ENCODE peak calls at places on chromosomes 7 and 10, in seven cellular contexts. One of them, this sample, is unnamed.

GRCh38 chr10:69458426-69459100 is 7.3 kb downstream of the TSPAN15 start:
- DNase-seq in HepG2: no peak
- DNase-seq in K562: no peak
- DNase-seq in GM12878: no peak
- DNase-seq in HCT116: peak; percentile 82
- DNase-seq in H1: no peak
- DNase-seq in SK-N-SH: no peak
- DNase-seq in this sample: peak; percentile 39

GRCh38 chr10:113240736-113241135 is 290.7 kb downstream of the TCF7L2 start:
- DNase-seq in HepG2: peak; percentile 6
- DNase-seq in K562: no peak
- DNase-seq in GM12878: no peak
- DNase-seq in HCT116: no peak
- DNase-seq in H1: no peak
- DNase-seq in SK-N-SH: no peak
- DNase-seq in this sample: no peak

GRCh38 chr7:81594767-81595166 is 175.1 kb downstream of the HGF start:
- DNase-seq in HepG2: no peak
- DNase-seq in K562: no peak
- DNase-seq in GM12878: no peak
- DNase-seq in HCT116: no peak
- DNase-seq in H1: no peak
- DNase-seq in SK-N-SH: no peak
- DNase-seq in this sample: no peak

GRCh38 chr7:16649196-16649595 is 3.2 kb downstream of the BZW2 start:
- DNase-seq in HepG2: no peak
- DNase-seq in K562: no peak
- DNase-seq in GM12878: no peak
- DNase-seq in HCT116: no peak
- DNase-seq in H1: no peak
- DNase-seq in SK-N-SH: no peak
- DNase-seq in this sample: no peak

GRCh38 chr10:100805543-100806355 is 60.4 kb downstream of the PAX2 start:
- DNase-seq in HepG2: no peak
- DNase-seq in K562: no peak
- DNase-seq in GM12878: no peak
- DNase-seq in HCT116: no peak
- DNase-seq in H1: no peak
- DNase-seq in SK-N-SH: no peak
- DNase-seq in this sample: no peak

GRCh38 chr10:86346794-86347665 is 19.6 kb downstream of the GRID1 start:
- DNase-seq in HepG2: no peak
- DNase-seq in K562: no peak
- DNase-seq in GM12878: no peak
- DNase-seq in HCT116: no peak
- DNase-seq in H1: no peak
- DNase-seq in SK-N-SH: no peak
- DNase-seq in this sample: no peak

GRCh38 chr7:2626498-2627117 is 5.2 kb upstream of the TTYH3 start:
- DNase-seq in HepG2: no peak
- DNase-seq in K562: no peak
- DNase-seq in GM12878: no peak
- DNase-seq in HCT116: no peak
- DNase-seq in H1: no peak
- DNase-seq in SK-N-SH: peak; percentile 56
- DNase-seq in this sample: no peak

GRCh38 chr7:139695616-139696015 is 82.2 kb downstream of the HIPK2 start:
- DNase-seq in HepG2: no peak
- DNase-seq in K562: no peak
- DNase-seq in GM12878: no peak
- DNase-seq in HCT116: no peak
- DNase-seq in H1: no peak
- DNase-seq in SK-N-SH: no peak
- DNase-seq in this sample: no peak

GRCh38 chr10:127694580-127695193 is 42.3 kb upstream of the FOXI2 start:
- DNase-seq in HepG2: peak; percentile 39
- DNase-seq in K562: peak; percentile 50
- DNase-seq in GM12878: no peak
- DNase-seq in HCT116: peak; percentile 85
- DNase-seq in H1: peak; percentile 60
- DNase-seq in SK-N-SH: peak; percentile 65
- DNase-seq in this sample: no peak

GRCh38 chr10:60816624-60817023 is 38.3 kb downstream of the CDK1 start:
- DNase-seq in HepG2: peak; percentile 71
- DNase-seq in K562: peak; percentile 88
- DNase-seq in GM12878: peak; percentile 26
- DNase-seq in HCT116: peak; percentile 64
- DNase-seq in H1: no peak
- DNase-seq in SK-N-SH: peak; percentile 68
- DNase-seq in this sample: peak; percentile 81

GRCh38 chr7:157281221-157281998 is 55.4 kb upstream of the DNAJB6 start:
- DNase-seq in HepG2: no peak
- DNase-seq in K562: no peak
- DNase-seq in GM12878: no peak
- DNase-seq in HCT116: no peak
- DNase-seq in H1: no peak
- DNase-seq in SK-N-SH: peak; percentile 42
- DNase-seq in this sample: no peak

GRCh38 chr7:157279973-157280841 is 56.6 kb upstream of the DNAJB6 start:
- DNase-seq in HepG2: no peak
- DNase-seq in K562: no peak
- DNase-seq in GM12878: no peak
- DNase-seq in HCT116: no peak
- DNase-seq in H1: no peak
- DNase-seq in SK-N-SH: peak; percentile 41
- DNase-seq in this sample: no peak

GRCh38 chr7:157279679-157279972 is 57.2 kb upstream of the DNAJB6 start:
- DNase-seq in HepG2: no peak
- DNase-seq in K562: no peak
- DNase-seq in GM12878: no peak
- DNase-seq in HCT116: no peak
- DNase-seq in H1: no peak
- DNase-seq in SK-N-SH: no peak
- DNase-seq in this sample: no peak

GRCh38 chr7:157282141-157282801 is 54.5 kb upstream of the DNAJB6 start:
- DNase-seq in HepG2: no peak
- DNase-seq in K562: no peak
- DNase-seq in GM12878: no peak
- DNase-seq in HCT116: no peak
- DNase-seq in H1: no peak
- DNase-seq in SK-N-SH: peak; percentile 47
- DNase-seq in this sample: no peak

GRCh38 chr7:157284229-157285014 is 52.4 kb upstream of the DNAJB6 start:
- DNase-seq in HepG2: no peak
- DNase-seq in K562: no peak
- DNase-seq in GM12878: no peak
- DNase-seq in HCT116: no peak
- DNase-seq in H1: no peak
- DNase-seq in SK-N-SH: peak; percentile 19
- DNase-seq in this sample: no peak
- TF ChIP-seq JUND in HepG2: no peak
- TF ChIP-seq JUND in K562: no peak
- TF ChIP-seq JUND in GM12878: no peak
- TF ChIP-seq JUND in HCT116: no peak
- TF ChIP-seq JUND in H1: no peak
- TF ChIP-seq JUND in SK-N-SH: no peak
- TF ChIP-seq JUND in this sample: no peak

GRCh38 chr7:43164757-43165156 is 52.3 kb downstream of the HECW1 start:
- DNase-seq in HepG2: no peak
- DNase-seq in K562: no peak
- DNase-seq in GM12878: peak; percentile 61
- DNase-seq in HCT116: peak; percentile 39
- DNase-seq in H1: no peak
- DNase-seq in SK-N-SH: no peak
- DNase-seq in this sample: no peak
- TF ChIP-seq JUND in HepG2: no peak
- TF ChIP-seq JUND in K562: no peak
- TF ChIP-seq JUND in GM12878: no peak
- TF ChIP-seq JUND in HCT116: peak; percentile 27
- TF ChIP-seq JUND in H1: no peak
- TF ChIP-seq JUND in SK-N-SH: peak; percentile 90
- TF ChIP-seq JUND in this sample: no peak

GRCh38 chr7:45573199-45573598 is 969 bp upstream of the ADCY1 start:
- DNase-seq in HepG2: no peak
- DNase-seq in K562: no peak
- DNase-seq in GM12878: no peak
- DNase-seq in HCT116: no peak
- DNase-seq in H1: no peak
- DNase-seq in SK-N-SH: peak; percentile 36
- DNase-seq in this sample: no peak
- TF ChIP-seq JUND in HepG2: no peak
- TF ChIP-seq JUND in K562: no peak
- TF ChIP-seq JUND in GM12878: no peak
- TF ChIP-seq JUND in HCT116: no peak
- TF ChIP-seq JUND in H1: no peak
- TF ChIP-seq JUND in SK-N-SH: no peak
- TF ChIP-seq JUND in this sample: no peak

DNA sequence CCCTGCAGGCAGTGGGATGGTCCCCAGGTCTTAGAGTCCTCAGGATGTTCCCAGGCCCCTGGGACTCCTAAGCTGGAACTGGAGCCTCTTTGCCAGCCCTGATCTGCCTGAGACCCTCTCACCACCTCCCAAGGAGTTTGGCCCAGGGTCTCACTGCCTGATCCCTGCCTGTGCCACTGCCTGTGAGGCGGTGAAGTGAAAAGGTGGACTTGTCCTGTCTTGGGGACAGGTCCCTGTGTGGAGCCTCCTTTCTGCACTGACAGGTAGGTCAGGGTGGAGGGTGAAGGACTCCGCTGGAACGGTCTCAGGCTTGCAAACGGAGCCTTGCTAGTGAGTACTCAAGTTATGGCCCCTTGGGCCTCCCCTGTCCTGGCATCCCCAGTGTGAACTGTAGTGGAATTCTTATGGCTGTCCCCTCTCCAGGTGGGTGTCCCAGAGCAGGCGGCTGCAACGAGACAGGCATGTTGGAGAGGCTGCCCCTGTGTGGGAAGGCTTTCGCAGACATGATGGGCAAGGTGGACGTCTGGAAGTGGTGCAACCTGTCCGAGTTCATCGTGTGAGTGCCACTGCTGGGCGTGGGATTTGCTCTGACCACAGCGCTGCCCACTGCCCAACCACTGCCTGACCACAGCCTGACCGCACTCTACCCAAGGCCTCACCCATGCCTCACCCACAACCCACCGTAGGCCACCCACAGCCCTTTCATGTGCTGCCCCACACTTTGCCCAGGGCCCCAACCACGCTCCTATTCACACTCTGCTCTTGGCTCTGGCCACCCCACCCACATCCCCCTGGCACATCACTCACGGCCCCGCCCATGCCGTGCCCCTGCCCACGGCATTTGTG is 19.5 kb downstream of the RAMP3 start:
- DNase-seq in HepG2: no peak
- DNase-seq in K562: no peak
- DNase-seq in GM12878: no peak
- DNase-seq in HCT116: no peak
- DNase-seq in H1: no peak
- DNase-seq in SK-N-SH: no peak
- DNase-seq in this sample: no peak
- TF ChIP-seq JUND in HepG2: no peak
- TF ChIP-seq JUND in K562: no peak
- TF ChIP-seq JUND in GM12878: no peak
- TF ChIP-seq JUND in HCT116: no peak
- TF ChIP-seq JUND in H1: no peak
- TF ChIP-seq JUND in SK-N-SH: no peak
- TF ChIP-seq JUND in this sample: no peak

DNA sequence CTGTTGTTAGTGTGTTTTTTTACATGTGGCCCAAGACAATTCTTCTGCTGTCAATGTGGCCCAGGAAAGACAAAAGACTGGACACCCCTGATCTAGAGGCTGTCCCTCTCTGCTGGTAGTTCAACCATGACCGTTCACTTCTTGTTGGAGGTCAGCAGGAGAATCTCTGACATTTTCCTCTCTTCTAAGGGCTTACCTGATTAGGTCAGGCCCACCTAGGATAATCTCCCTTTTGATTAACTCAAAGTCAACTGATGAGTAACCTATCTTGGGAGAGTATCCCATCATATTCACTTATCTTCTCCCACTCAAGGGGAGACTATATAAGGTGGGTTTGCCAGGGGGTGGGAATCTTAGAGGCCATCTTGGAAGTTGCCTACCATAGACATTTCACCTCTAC is 135.2 kb downstream of the BUB3 start:
- DNase-seq in HepG2: no peak
- DNase-seq in K562: no peak
- DNase-seq in GM12878: no peak
- DNase-seq in HCT116: no peak
- DNase-seq in H1: no peak
- DNase-seq in SK-N-SH: no peak
- DNase-seq in this sample: no peak
- TF ChIP-seq JUND in HepG2: no peak
- TF ChIP-seq JUND in K562: no peak
- TF ChIP-seq JUND in GM12878: no peak
- TF ChIP-seq JUND in HCT116: no peak
- TF ChIP-seq JUND in H1: no peak
- TF ChIP-seq JUND in SK-N-SH: no peak
- TF ChIP-seq JUND in this sample: no peak

DNA sequence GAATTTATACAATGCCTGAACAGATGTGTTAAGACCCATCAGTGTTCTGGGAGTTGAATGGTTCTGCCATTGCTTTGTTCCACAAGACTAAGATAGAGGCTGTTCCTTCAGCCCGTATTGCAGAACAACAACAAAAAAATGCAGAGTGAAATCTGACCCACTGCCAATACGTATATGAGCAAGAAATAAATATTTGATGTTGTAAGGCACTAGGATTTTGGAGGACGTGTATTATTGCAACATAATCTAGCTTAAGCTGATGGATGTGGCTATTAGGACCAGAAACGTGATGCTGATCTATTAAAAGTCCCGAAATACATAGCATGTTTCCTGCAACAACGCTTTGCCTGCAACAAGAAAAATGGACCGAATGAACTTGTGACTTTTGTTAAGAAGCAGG is 119.2 kb upstream of the JCAD start:
- DNase-seq in HepG2: no peak
- DNase-seq in K562: no peak
- DNase-seq in GM12878: no peak
- DNase-seq in HCT116: no peak
- DNase-seq in H1: no peak
- DNase-seq in SK-N-SH: no peak
- DNase-seq in this sample: no peak
- TF ChIP-seq JUND in HepG2: no peak
- TF ChIP-seq JUND in K562: no peak
- TF ChIP-seq JUND in GM12878: no peak
- TF ChIP-seq JUND in HCT116: no peak
- TF ChIP-seq JUND in H1: no peak
- TF ChIP-seq JUND in SK-N-SH: no peak
- TF ChIP-seq JUND in this sample: no peak

GRCh38 chr10:103911021-103911459 is 6.9 kb downstream of the STN1 start:
- DNase-seq in HepG2: no peak
- DNase-seq in K562: no peak
- DNase-seq in GM12878: no peak
- DNase-seq in HCT116: no peak
- DNase-seq in H1: no peak
- DNase-seq in SK-N-SH: no peak
- DNase-seq in this sample: no peak
- TF ChIP-seq JUND in HepG2: no peak
- TF ChIP-seq JUND in K562: no peak
- TF ChIP-seq JUND in GM12878: no peak
- TF ChIP-seq JUND in HCT116: no peak
- TF ChIP-seq JUND in H1: no peak
- TF ChIP-seq JUND in SK-N-SH: no peak
- TF ChIP-seq JUND in this sample: no peak

GRCh38 chr10:123621492-123621891 is 44.7 kb upstream of the GPR26 start:
- DNase-seq in HepG2: no peak
- DNase-seq in K562: no peak
- DNase-seq in GM12878: no peak
- DNase-seq in HCT116: no peak
- DNase-seq in H1: no peak
- DNase-seq in SK-N-SH: no peak
- DNase-seq in this sample: peak; percentile 72
- TF ChIP-seq JUND in HepG2: no peak
- TF ChIP-seq JUND in K562: no peak
- TF ChIP-seq JUND in GM12878: no peak
- TF ChIP-seq JUND in HCT116: no peak
- TF ChIP-seq JUND in H1: no peak
- TF ChIP-seq JUND in SK-N-SH: no peak
- TF ChIP-seq JUND in this sample: no peak

This sample was measured in T47D.